ENCODE peak calls at places on chromosomes 1 and 21, in five cellular contexts. M is heart right ventricle, X is AG10803, R is left ventricle myocardium inferior, E is psoas muscle. Q is an unnamed sample.

GRCh38 chr1:205247130-205247921 is 19.6 kb downstream of the TMCC2 start:
- DNase-seq in M (no peak), X (no peak), R (no peak), E (peak; percentile 85), Q (no peak)

GRCh38 chr1:227322376-227322775 is 4.1 kb upstream of the CDC42BPA start:
- DNase-seq in M (no peak), X (no peak), R (no peak), E (no peak), Q (no peak)

GRCh38 chr1:247273013-247273412 is 17.1 kb downstream of the VN1R5 start:
- DNase-seq in M (no peak), X (no peak), R (no peak), E (no peak), Q (no peak)

GRCh38 chr1:201128476-201128875 is 1.5 kb upstream of the ASCL5 start:
- DNase-seq in M (no peak), X (no peak), R (no peak), E (peak; percentile 18), Q (no peak)

GRCh38 chr1:179129702-179130473 is 48.0 kb downstream of the TOR3A start:
- DNase-seq in M (no peak), X (no peak), R (no peak), E (no peak), Q (peak; percentile 64)

GRCh38 chr1:94322696-94323095 is 85.3 kb upstream of the ARHGAP29 start:
- DNase-seq in M (no peak), X (no peak), R (no peak), E (no peak), Q (no peak)

GRCh38 chr1:25877155-25877554 is 1.6 kb upstream of the PAQR7 start:
- DNase-seq in M (no peak), X (no peak), R (no peak), E (peak; percentile 4), Q (no peak)

GRCh38 chr21:41979751-41980369 is 26.0 kb upstream of the C2CD2 start:
- DNase-seq in M (no peak), X (no peak), R (no peak), E (no peak), Q (no peak)

GRCh38 chr1:233424727-233425222 is 97.3 kb downstream of the MAP3K21 start:
- DNase-seq in M (no peak), X (no peak), R (no peak), E (no peak), Q (no peak)

GRCh38 chr21:43865471-43866181 is 603 bp downstream of the AGPAT3 start:
- DNase-seq in M (peak; percentile 60), X (peak; percentile 22), R (peak; percentile 53), E (peak; percentile 77), Q (no peak)

GRCh38 chr1:213154056-213154677 is 103.1 kb downstream of the RPS6KC1 start:
- DNase-seq in M (no peak), X (no peak), R (no peak), E (no peak), Q (no peak)

GRCh38 chr1:150976401-150976821 is 1.8 kb upstream of the CERS2 start:
- DNase-seq in M (no peak), X (no peak), R (no peak), E (no peak), Q (no peak)
- H3K4me3 ChIP-seq in M (no peak overlapping the region), X (no peak overlapping the region), R (no peak overlapping the region), E (no peak overlapping the region), Q (no peak overlapping the region)

GRCh38 chr1:36123357-36123756 is 1.7 kb downstream of the COL8A2 start:
- DNase-seq in M (no peak), X (peak; percentile 37), R (no peak), E (no peak), Q (no peak)
- H3K4me3 ChIP-seq in M (no peak overlapping the region), X (no peak overlapping the region), R (no peak overlapping the region), E (no peak overlapping the region), Q (no peak overlapping the region)

GRCh38 chr1:243849089-243850012 is 692 bp downstream of the AKT3 start:
- DNase-seq in M (peak; percentile 58), X (peak; percentile 76), R (peak; percentile 55), E (peak; percentile 80), Q (no peak)
- H3K4me3 ChIP-seq in M (peak overlapping the region; percentile 87), X (peak overlapping the region; percentile 77), R (peak overlapping the region; percentile 89), E (peak overlapping the region; percentile 86), Q (peak overlapping the region; percentile 52)

DNA sequence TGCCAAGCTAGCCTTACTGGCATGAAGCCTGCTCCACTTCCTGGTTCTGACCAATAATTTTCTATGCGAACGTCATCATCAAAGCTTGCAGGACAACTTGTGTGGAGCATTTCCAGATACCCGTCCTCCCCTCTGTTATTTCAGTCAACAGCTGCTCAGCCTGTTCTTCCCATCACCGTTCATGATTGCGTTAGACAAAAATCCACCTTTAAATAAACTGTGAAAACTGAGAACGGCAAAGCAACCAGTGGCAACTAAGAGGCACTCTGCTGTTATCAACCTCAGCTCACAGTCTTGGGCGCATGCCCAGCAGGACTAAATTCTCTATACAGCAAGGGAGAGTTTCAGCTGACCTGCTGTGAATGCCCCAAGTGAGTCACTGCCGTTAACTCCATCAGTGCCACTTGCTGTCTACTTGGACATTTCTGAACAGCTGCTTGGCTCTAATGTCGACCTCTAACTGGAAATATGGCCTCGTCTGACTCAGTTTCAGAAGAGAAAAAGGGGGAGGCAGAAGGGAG is 207.4 kb upstream of the RUNX1 start:
- DNase-seq in M (peak; percentile 75), X (peak; percentile 96), R (peak; percentile 81), E (peak; percentile 97), Q (no peak)
- H3K4me3 ChIP-seq in M (no peak overlapping the region), X (peak overlapping the region; percentile 23), R (peak overlapping the region; percentile 39), E (peak overlapping the region; percentile 27), Q (no peak overlapping the region)

Q was measured in Jurkat, Clone E6-1.